ENCODE peak calls at places on chromosomes 3 and 15, in ten cellular contexts. One of them, this sample, is unnamed. For H3K9me3 and H3K4me1, the result is how much of the 10 kb centered on the place peaks cover.

GRCh38 chr3:124559650-124560405 is 170.4 kb upstream of the UMPS start:
- DNase-seq in mesenchymal stem cell: peak
- DNase-seq in thoracic aorta: no peak
- DNase-seq in GM12878: no peak
- DNase-seq in GM23248: peak
- DNase-seq in PC-3: peak
- DNase-seq in colonic mucosa: peak
- DNase-seq in upper lobe of right lung: peak
- DNase-seq in adrenal gland: peak
- DNase-seq in breast epithelium: peak
- DNase-seq in this sample: peak

GRCh38 chr3:189721873-189722665 is 90.9 kb downstream of the TP63 start:
- DNase-seq in GM12878: no peak
- DNase-seq in GM23248: peak
- DNase-seq in breast epithelium: no peak
- DNase-seq in thoracic aorta: no peak
- DNase-seq in upper lobe of right lung: no peak
- DNase-seq in mesenchymal stem cell: no peak
- DNase-seq in PC-3: no peak
- DNase-seq in adrenal gland: no peak
- DNase-seq in colonic mucosa: no peak
- DNase-seq in this sample: no peak

GRCh38 chr3:16112910-16113504 is 61.5 kb upstream of the GALNT15 start:
- DNase-seq in thoracic aorta: no peak
- DNase-seq in adrenal gland: no peak
- DNase-seq in upper lobe of right lung: no peak
- DNase-seq in breast epithelium: no peak
- DNase-seq in mesenchymal stem cell: peak
- DNase-seq in PC-3: peak
- DNase-seq in colonic mucosa: no peak
- DNase-seq in GM23248: peak
- DNase-seq in GM12878: no peak
- DNase-seq in this sample: no peak

GRCh38 chr3:7038394-7038793 is 177.5 kb downstream of the GRM7 start:
- DNase-seq in upper lobe of right lung: no peak
- DNase-seq in GM23248: no peak
- DNase-seq in adrenal gland: no peak
- DNase-seq in PC-3: no peak
- DNase-seq in GM12878: no peak
- DNase-seq in breast epithelium: no peak
- DNase-seq in colonic mucosa: no peak
- DNase-seq in thoracic aorta: no peak
- DNase-seq in mesenchymal stem cell: no peak
- DNase-seq in this sample: no peak

GRCh38 chr3:104385421-104385820 is 981.3 kb upstream of the ALCAM start:
- DNase-seq in upper lobe of right lung: no peak
- DNase-seq in PC-3: no peak
- DNase-seq in GM12878: no peak
- DNase-seq in adrenal gland: peak
- DNase-seq in GM23248: no peak
- DNase-seq in colonic mucosa: no peak
- DNase-seq in breast epithelium: no peak
- DNase-seq in mesenchymal stem cell: no peak
- DNase-seq in thoracic aorta: no peak
- DNase-seq in this sample: no peak

GRCh38 chr3:170634663-170635096 is 48.8 kb upstream of the SLC7A14 start:
- DNase-seq in GM12878: peak
- DNase-seq in PC-3: no peak
- DNase-seq in adrenal gland: no peak
- DNase-seq in GM23248: no peak
- DNase-seq in upper lobe of right lung: no peak
- DNase-seq in thoracic aorta: no peak
- DNase-seq in mesenchymal stem cell: no peak
- DNase-seq in breast epithelium: no peak
- DNase-seq in colonic mucosa: no peak
- DNase-seq in this sample: no peak

GRCh38 chr3:70988111-70988510 is 595.4 kb downstream of the FOXP1 start:
- DNase-seq in adrenal gland: no peak
- DNase-seq in mesenchymal stem cell: no peak
- DNase-seq in PC-3: no peak
- DNase-seq in upper lobe of right lung: no peak
- DNase-seq in GM23248: peak
- DNase-seq in GM12878: no peak
- DNase-seq in colonic mucosa: no peak
- DNase-seq in thoracic aorta: no peak
- DNase-seq in breast epithelium: no peak
- DNase-seq in this sample: no peak

GRCh38 chr3:52176951-52177700 is 20.8 kb upstream of the ALAS1 start:
- DNase-seq in thoracic aorta: no peak
- DNase-seq in breast epithelium: peak
- DNase-seq in colonic mucosa: no peak
- DNase-seq in GM23248: no peak
- DNase-seq in mesenchymal stem cell: no peak
- DNase-seq in GM12878: no peak
- DNase-seq in upper lobe of right lung: peak
- DNase-seq in PC-3: no peak
- DNase-seq in adrenal gland: peak
- DNase-seq in this sample: no peak

GRCh38 chr3:29430558-29430971 is 149.7 kb downstream of the RBMS3 start:
- DNase-seq in colonic mucosa: no peak
- DNase-seq in PC-3: peak
- DNase-seq in upper lobe of right lung: no peak
- DNase-seq in mesenchymal stem cell: peak
- DNase-seq in GM23248: peak
- DNase-seq in thoracic aorta: no peak
- DNase-seq in GM12878: no peak
- DNase-seq in adrenal gland: no peak
- DNase-seq in breast epithelium: no peak
- DNase-seq in this sample: no peak

DNA sequence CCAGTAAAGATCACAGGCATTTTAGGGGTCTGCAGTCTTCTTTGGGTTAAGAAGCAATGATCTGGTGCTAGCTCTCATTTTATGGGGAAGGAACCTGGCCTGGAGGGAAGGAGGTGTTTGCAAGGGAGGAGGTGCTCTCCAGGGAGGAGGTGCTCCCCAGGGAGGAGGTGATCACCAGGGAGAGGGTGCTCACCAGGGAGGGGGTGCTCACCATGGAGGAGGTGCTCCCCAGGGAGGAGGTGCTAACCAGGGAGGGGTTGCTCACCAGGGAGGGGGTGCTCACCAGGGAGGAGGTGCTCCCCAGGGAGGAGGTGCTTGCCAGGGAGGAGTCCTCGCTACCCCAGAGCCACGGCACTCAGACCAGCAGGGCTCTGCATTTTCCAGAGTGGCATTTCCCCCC is 115.7 kb downstream of the TLE3 start:
- DNase-seq in thoracic aorta: no peak
- DNase-seq in GM23248: no peak
- DNase-seq in upper lobe of right lung: no peak
- DNase-seq in PC-3: no peak
- DNase-seq in adrenal gland: no peak
- DNase-seq in colonic mucosa: no peak
- DNase-seq in breast epithelium: no peak
- DNase-seq in mesenchymal stem cell: no peak
- DNase-seq in GM12878: no peak
- DNase-seq in this sample: no peak
- H3K4me3 ChIP-seq in thoracic aorta: no peak
- H3K4me3 ChIP-seq in GM23248: no peak
- H3K4me3 ChIP-seq in upper lobe of right lung: no peak
- H3K4me3 ChIP-seq in PC-3: no peak
- H3K4me3 ChIP-seq in adrenal gland: no peak
- H3K4me3 ChIP-seq in colonic mucosa: no peak
- H3K4me3 ChIP-seq in breast epithelium: no peak
- H3K4me3 ChIP-seq in mesenchymal stem cell: no peak
- H3K4me3 ChIP-seq in GM12878: no peak
- H3K4me3 ChIP-seq in this sample: no peak

DNA sequence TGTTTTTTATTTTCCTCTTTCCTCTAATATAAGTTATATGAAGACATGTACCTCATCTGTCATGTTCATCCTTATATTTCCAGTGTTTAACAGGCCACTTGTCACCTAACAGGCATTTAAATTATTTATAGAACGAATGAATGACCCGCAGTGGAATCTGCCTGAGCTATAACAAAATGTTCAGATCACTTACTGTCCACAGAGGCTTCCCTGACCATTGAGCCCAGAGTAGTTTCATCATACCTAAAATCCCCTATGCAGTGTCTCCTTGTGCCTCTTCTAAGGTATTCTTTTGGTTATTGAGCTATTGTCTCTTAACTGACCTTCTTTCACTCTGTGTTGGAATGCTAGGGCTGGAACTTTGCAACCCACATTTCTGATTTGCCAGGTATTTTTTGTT is 748.5 kb downstream of the NTRK3 start:
- DNase-seq in breast epithelium: no peak
- DNase-seq in GM23248: no peak
- DNase-seq in colonic mucosa: no peak
- DNase-seq in PC-3: no peak
- DNase-seq in adrenal gland: no peak
- DNase-seq in mesenchymal stem cell: no peak
- DNase-seq in upper lobe of right lung: no peak
- DNase-seq in GM12878: no peak
- DNase-seq in thoracic aorta: no peak
- DNase-seq in this sample: no peak
- H3K9me3 ChIP-seq in breast epithelium: under half
- H3K9me3 ChIP-seq in GM23248: under half
- H3K9me3 ChIP-seq in colonic mucosa: under half
- H3K9me3 ChIP-seq in PC-3: under half
- H3K9me3 ChIP-seq in adrenal gland: under half
- H3K9me3 ChIP-seq in mesenchymal stem cell: under half
- H3K9me3 ChIP-seq in upper lobe of right lung: under half
- H3K9me3 ChIP-seq in GM12878: under half
- H3K9me3 ChIP-seq in thoracic aorta: under half
- H3K9me3 ChIP-seq in this sample: under half

GRCh38 chr3:177525987-177526712 is 328.9 kb upstream of the TBL1XR1 start:
- DNase-seq in colonic mucosa: no peak
- DNase-seq in adrenal gland: peak
- DNase-seq in upper lobe of right lung: no peak
- DNase-seq in GM23248: peak
- DNase-seq in breast epithelium: peak
- DNase-seq in mesenchymal stem cell: no peak
- DNase-seq in PC-3: peak
- DNase-seq in GM12878: no peak
- DNase-seq in thoracic aorta: no peak
- DNase-seq in this sample: no peak

GRCh38 chr3:177529071-177529550 is 331.8 kb upstream of the TBL1XR1 start:
- DNase-seq in mesenchymal stem cell: no peak
- DNase-seq in GM23248: no peak
- DNase-seq in adrenal gland: no peak
- DNase-seq in thoracic aorta: no peak
- DNase-seq in upper lobe of right lung: no peak
- DNase-seq in colonic mucosa: no peak
- DNase-seq in PC-3: no peak
- DNase-seq in breast epithelium: no peak
- DNase-seq in GM12878: no peak
- DNase-seq in this sample: no peak

GRCh38 chr3:177529716-177530335 is 332.5 kb upstream of the TBL1XR1 start:
- DNase-seq in upper lobe of right lung: no peak
- DNase-seq in mesenchymal stem cell: peak
- DNase-seq in breast epithelium: no peak
- DNase-seq in GM23248: peak
- DNase-seq in colonic mucosa: no peak
- DNase-seq in PC-3: no peak
- DNase-seq in thoracic aorta: no peak
- DNase-seq in GM12878: no peak
- DNase-seq in adrenal gland: no peak
- DNase-seq in this sample: no peak

GRCh38 chr3:177527182-177527581 is 329.9 kb upstream of the TBL1XR1 start:
- DNase-seq in mesenchymal stem cell: no peak
- DNase-seq in adrenal gland: no peak
- DNase-seq in thoracic aorta: no peak
- DNase-seq in breast epithelium: no peak
- DNase-seq in PC-3: no peak
- DNase-seq in upper lobe of right lung: no peak
- DNase-seq in GM12878: no peak
- DNase-seq in GM23248: no peak
- DNase-seq in colonic mucosa: no peak
- DNase-seq in this sample: no peak

DNA sequence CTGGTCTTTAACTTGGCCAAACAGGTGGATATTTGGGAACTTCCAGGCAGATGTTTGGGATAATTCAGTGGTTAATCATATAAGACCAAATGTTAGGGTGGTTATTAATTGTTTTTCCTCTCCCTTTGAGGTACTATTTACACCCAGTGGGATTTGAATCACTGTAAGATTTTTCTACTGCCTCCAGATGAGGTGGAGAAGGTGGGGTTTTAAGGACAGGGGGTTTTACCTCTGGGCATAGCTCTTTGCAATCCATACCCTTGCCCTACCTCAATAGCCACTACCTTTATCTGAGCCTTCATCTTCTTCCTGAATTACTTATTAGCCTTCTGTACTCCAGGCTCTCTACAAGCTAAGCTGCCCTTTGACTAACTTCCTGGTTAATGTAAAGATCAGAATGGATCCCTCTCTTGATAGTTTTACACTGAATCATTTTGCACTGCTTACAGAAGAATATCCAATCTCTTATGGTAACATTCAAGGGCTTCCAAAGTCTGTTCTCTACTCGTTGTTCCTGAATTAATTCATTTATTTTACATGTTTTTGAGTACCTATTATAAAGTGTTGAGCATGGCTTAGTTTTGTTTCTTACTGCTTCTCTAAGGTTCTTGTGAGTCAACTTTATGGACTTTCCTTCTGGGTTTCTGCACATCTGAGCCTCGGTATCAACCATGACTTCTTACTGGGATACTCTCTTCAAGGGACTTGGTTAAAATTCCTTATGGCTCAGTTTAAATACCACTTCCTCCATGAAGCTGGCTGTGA is 331.2 kb upstream of the TBL1XR1 start:
- DNase-seq in thoracic aorta: no peak
- DNase-seq in GM23248: peak
- DNase-seq in mesenchymal stem cell: no peak
- DNase-seq in GM12878: no peak
- DNase-seq in colonic mucosa: no peak
- DNase-seq in upper lobe of right lung: no peak
- DNase-seq in adrenal gland: no peak
- DNase-seq in breast epithelium: no peak
- DNase-seq in PC-3: peak
- DNase-seq in this sample: no peak
- H3K4me1 ChIP-seq in thoracic aorta: under half
- H3K4me1 ChIP-seq in GM23248: under half
- H3K4me1 ChIP-seq in mesenchymal stem cell: under half
- H3K4me1 ChIP-seq in GM12878: under half
- H3K4me1 ChIP-seq in colonic mucosa: under half
- H3K4me1 ChIP-seq in upper lobe of right lung: under half
- H3K4me1 ChIP-seq in adrenal gland: under half
- H3K4me1 ChIP-seq in breast epithelium: under half
- H3K4me1 ChIP-seq in PC-3: under half
- H3K4me1 ChIP-seq in this sample: under half

DNA sequence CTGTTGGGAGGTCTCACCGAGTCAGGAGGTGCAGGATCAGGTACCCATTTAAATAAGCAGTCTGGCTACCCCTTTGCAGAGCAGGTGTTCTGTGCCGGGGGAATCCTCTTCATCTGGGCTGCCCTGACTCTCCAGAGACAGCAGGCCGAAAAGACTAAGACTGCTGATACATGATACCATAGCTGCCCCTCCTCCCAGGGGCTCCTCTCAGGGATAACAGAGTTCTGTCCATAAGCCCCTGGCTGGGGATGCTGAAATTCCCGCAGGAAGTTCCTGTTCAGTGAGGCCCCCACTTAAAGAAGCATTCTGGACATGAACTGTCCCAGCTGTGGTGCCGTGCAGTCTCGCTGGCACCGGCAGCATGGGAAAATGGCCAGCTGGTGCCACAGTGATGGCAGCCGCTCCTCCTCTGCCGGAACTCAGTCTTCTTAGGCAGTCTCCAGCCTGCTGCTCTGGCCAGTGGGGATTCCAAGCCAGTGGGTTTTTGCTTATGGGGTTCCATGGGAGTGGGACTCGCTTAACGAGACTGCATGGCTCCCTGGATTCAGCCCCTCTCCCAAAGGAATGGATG is 1026.1 kb downstream of the NAALADL2 start:
- DNase-seq in colonic mucosa: no peak
- DNase-seq in adrenal gland: no peak
- DNase-seq in GM12878: no peak
- DNase-seq in mesenchymal stem cell: no peak
- DNase-seq in upper lobe of right lung: no peak
- DNase-seq in PC-3: no peak
- DNase-seq in thoracic aorta: no peak
- DNase-seq in GM23248: no peak
- DNase-seq in breast epithelium: no peak
- DNase-seq in this sample: peak
- H3K4me3 ChIP-seq in colonic mucosa: no peak
- H3K4me3 ChIP-seq in adrenal gland: no peak
- H3K4me3 ChIP-seq in GM12878: no peak
- H3K4me3 ChIP-seq in mesenchymal stem cell: no peak
- H3K4me3 ChIP-seq in upper lobe of right lung: no peak
- H3K4me3 ChIP-seq in PC-3: no peak
- H3K4me3 ChIP-seq in thoracic aorta: no peak
- H3K4me3 ChIP-seq in GM23248: no peak
- H3K4me3 ChIP-seq in breast epithelium: no peak
- H3K4me3 ChIP-seq in this sample: no peak

This sample was measured in BE2C.